ENCODE peak calls at places on chromosomes 4 and X, in six cellular contexts. One of them, this sample, is unnamed.

GRCh38 chr4:165464338-165464737 is 85.5 kb downstream of the CPE start:
- DNase-seq in breast epithelium: no peak
- DNase-seq in transverse colon: no peak
- DNase-seq in SK-N-SH: no peak
- DNase-seq in GM12878: no peak
- DNase-seq in H1: no peak
- DNase-seq in this sample: no peak

GRCh38 chr4:48366611-48367010 is 25.3 kb downstream of the SLAIN2 start:
- DNase-seq in transverse colon: no peak
- DNase-seq in SK-N-SH: no peak
- DNase-seq in GM12878: no peak
- DNase-seq in breast epithelium: no peak
- DNase-seq in H1: no peak
- DNase-seq in this sample: no peak

GRCh38 chrX:145729635-145730034 is 88.0 kb upstream of the SLITRK2 start:
- DNase-seq in GM12878: no peak
- DNase-seq in SK-N-SH: no peak
- DNase-seq in H1: no peak
- DNase-seq in breast epithelium: no peak
- DNase-seq in transverse colon: no peak
- DNase-seq in this sample: no peak

GRCh38 chr4:12873351-12873750 is 610.8 kb downstream of the RAB28 start:
- DNase-seq in transverse colon: no peak
- DNase-seq in H1: no peak
- DNase-seq in breast epithelium: no peak
- DNase-seq in GM12878: no peak
- DNase-seq in SK-N-SH: no peak
- DNase-seq in this sample: no peak

GRCh38 chr4:184801781-184802180 is 24.0 kb downstream of the ACSL1 start:
- DNase-seq in SK-N-SH: no peak
- DNase-seq in GM12878: no peak
- DNase-seq in breast epithelium: no peak
- DNase-seq in H1: no peak
- DNase-seq in transverse colon: no peak
- DNase-seq in this sample: no peak

GRCh38 chrX:94633237-94633636 is 959.2 kb downstream of the FAM133A start:
- DNase-seq in SK-N-SH: no peak
- DNase-seq in H1: no peak
- DNase-seq in GM12878: no peak
- DNase-seq in transverse colon: no peak
- DNase-seq in breast epithelium: no peak
- DNase-seq in this sample: no peak

GRCh38 chr4:26015133-26015651 is 101.2 kb downstream of the SMIM20 start:
- DNase-seq in breast epithelium: no peak
- DNase-seq in transverse colon: no peak
- DNase-seq in GM12878: no peak
- DNase-seq in H1: no peak
- DNase-seq in SK-N-SH: no peak
- DNase-seq in this sample: no peak

GRCh38 chrX:39690541-39691415 is 407.0 kb downstream of the BCOR start:
- DNase-seq in transverse colon: peak
- DNase-seq in H1: no peak
- DNase-seq in SK-N-SH: no peak
- DNase-seq in GM12878: no peak
- DNase-seq in breast epithelium: no peak
- DNase-seq in this sample: no peak

GRCh38 chr4:55438314-55438713 is 42.6 kb downstream of the TMEM165 start:
- DNase-seq in H1: no peak
- DNase-seq in GM12878: no peak
- DNase-seq in breast epithelium: no peak
- DNase-seq in transverse colon: no peak
- DNase-seq in SK-N-SH: no peak
- DNase-seq in this sample: no peak
- TF ChIP-seq POLR2AphosphoS5 in H1: no peak
- TF ChIP-seq POLR2AphosphoS5 in GM12878: no peak
- TF ChIP-seq POLR2AphosphoS5 in breast epithelium: no peak
- TF ChIP-seq POLR2AphosphoS5 in transverse colon: peak
- TF ChIP-seq POLR2AphosphoS5 in SK-N-SH: no peak
- TF ChIP-seq POLR2AphosphoS5 in this sample: no peak

DNA sequence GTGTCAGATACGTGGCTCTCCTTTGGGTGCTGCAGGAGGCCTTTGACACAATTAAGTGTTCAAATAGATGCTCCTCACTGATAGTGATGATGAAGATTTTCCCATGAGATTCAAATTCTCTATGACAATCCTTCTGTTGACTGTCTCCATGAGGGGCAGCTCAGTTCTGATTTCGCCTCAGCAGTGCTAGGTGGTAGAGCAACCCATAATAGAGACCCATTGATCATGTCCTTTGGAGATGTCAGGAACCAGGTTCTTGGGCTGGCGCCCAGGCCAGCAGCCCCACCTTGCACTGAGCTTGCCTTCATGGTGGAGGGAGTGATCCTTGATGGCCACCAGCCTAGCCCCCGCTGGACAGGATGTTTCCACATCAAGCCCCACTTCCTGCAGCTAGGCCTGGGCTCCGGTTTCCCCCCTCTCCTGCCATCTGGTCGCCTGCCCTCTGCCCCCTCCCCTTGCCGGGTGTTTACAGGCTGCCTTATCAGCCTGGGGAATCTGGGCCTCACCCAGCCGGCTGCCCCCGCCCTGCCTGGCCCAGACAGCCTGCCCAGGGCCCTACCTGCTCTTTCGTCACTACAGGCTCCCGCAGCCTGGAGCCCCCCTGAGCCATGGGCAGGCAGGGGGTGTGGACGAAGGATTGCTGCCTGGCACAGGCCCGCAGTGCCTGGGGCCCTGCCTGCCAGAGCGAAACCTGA is 12.6 kb downstream of the ELF4 start:
- DNase-seq in transverse colon: peak
- DNase-seq in GM12878: no peak
- DNase-seq in breast epithelium: no peak
- DNase-seq in SK-N-SH: peak
- DNase-seq in H1: no peak
- DNase-seq in this sample: no peak
- TF ChIP-seq POLR2AphosphoS5 in transverse colon: peak
- TF ChIP-seq POLR2AphosphoS5 in GM12878: no peak
- TF ChIP-seq POLR2AphosphoS5 in breast epithelium: no peak
- TF ChIP-seq POLR2AphosphoS5 in SK-N-SH: no peak
- TF ChIP-seq POLR2AphosphoS5 in H1: no peak
- TF ChIP-seq POLR2AphosphoS5 in this sample: no peak

DNA sequence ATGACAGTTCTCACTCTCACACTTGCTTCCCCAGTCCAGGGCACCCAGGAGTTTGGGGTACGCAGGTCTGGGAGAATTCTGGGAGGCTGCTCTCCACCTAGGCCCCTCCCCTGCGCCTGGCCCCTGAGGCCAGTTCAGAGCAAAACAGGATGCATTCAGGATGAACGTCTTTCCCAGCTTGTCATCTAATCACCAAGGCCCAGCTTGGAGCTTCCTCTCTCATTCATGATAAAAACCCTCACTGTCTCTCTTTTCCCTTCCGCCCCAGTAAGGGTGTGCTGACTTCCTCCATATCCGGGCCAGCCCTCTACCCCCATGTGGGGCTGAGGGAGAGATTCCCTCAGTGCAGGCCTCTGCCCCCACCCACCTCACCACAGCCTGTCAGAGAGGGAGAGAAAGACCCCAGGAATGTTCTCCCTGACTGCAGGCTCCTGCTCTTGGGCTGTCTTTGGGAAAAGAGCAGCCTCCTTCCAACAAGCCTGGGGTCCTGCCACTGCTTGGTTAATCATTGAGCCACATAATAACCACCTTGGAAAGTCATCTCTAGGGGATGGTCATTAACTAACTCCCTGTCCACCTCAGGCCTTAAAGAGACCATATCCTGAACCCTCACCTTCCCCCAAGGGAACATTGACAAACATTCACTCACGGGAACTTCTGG is 50.1 kb downstream of the STARD8 start:
- DNase-seq in H1: no peak
- DNase-seq in SK-N-SH: no peak
- DNase-seq in GM12878: no peak
- DNase-seq in breast epithelium: no peak
- DNase-seq in transverse colon: no peak
- DNase-seq in this sample: no peak
- TF ChIP-seq POLR2AphosphoS5 in H1: no peak
- TF ChIP-seq POLR2AphosphoS5 in SK-N-SH: no peak
- TF ChIP-seq POLR2AphosphoS5 in GM12878: no peak
- TF ChIP-seq POLR2AphosphoS5 in breast epithelium: no peak
- TF ChIP-seq POLR2AphosphoS5 in transverse colon: no peak
- TF ChIP-seq POLR2AphosphoS5 in this sample: no peak

GRCh38 chr4:141130947-141131545 is 2.2 kb downstream of the RNF150 start:
- DNase-seq in GM12878: no peak
- DNase-seq in H1: no peak
- DNase-seq in transverse colon: no peak
- DNase-seq in SK-N-SH: peak
- DNase-seq in breast epithelium: no peak
- DNase-seq in this sample: no peak

GRCh38 chr4:141134051-141134450 is 782 bp upstream of the RNF150 start:
- DNase-seq in transverse colon: no peak
- DNase-seq in SK-N-SH: peak
- DNase-seq in breast epithelium: no peak
- DNase-seq in GM12878: no peak
- DNase-seq in H1: no peak
- DNase-seq in this sample: no peak

GRCh38 chr4:141132689-141133145 is 552 bp downstream of the RNF150 start:
- DNase-seq in H1: no peak
- DNase-seq in transverse colon: peak
- DNase-seq in breast epithelium: no peak
- DNase-seq in GM12878: no peak
- DNase-seq in SK-N-SH: peak
- DNase-seq in this sample: peak

GRCh38 chr4:141133146-141134006 is at the start of gene RNF150:
- DNase-seq in SK-N-SH: peak
- DNase-seq in breast epithelium: peak
- DNase-seq in H1: peak
- DNase-seq in GM12878: peak
- DNase-seq in transverse colon: peak
- DNase-seq in this sample: peak

DNA sequence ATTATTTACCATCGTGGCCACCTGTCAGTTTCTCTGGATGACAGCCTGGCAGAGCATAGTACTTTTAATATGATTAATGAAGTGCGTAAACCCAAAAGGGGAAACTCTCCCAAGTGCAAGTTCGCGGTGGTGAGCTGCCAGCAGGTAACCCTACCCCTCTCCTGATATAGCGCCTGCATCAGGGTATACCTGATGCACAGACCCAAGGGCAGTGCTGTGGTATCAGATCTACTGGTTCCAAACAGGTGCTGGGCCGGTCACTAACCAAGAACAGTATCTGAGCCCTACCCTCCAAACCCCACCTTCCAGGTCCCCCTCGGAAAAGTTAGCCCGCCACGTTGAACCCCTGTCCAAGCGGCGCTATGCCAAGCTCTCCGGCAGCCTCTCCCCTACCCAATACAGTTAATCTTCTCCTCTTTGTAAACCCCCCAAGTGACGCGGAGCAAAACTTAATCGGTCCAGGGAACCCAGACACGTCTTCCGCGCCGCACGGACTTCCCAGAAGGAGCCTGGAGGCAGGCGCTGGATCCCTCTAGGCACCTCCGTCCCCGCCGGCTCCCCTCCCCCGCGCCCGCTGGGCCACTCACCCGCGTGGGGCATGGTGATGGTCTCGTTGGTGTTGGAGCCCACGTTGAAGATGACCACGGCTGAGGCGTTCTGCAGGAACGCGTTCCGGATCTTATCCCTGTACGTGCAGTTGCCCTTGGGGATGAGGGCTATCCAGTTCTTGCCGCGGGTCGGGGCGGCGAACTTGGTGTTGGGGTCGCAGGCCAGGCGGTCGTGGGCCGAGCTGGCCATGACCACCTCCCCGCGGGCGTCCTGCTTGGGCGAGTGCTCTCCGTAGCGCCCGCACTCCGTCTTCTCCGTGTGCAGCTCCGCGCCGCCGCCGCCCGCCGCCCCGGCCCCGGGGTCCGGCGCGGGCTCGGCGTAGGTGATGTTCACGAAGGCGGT is 1.3 kb downstream of the RNF150 start:
- DNase-seq in GM12878: no peak
- DNase-seq in H1: peak
- DNase-seq in transverse colon: peak
- DNase-seq in breast epithelium: peak
- DNase-seq in SK-N-SH: no peak
- DNase-seq in this sample: no peak
- TF ChIP-seq POLR2AphosphoS5 in GM12878: no peak
- TF ChIP-seq POLR2AphosphoS5 in H1: no peak
- TF ChIP-seq POLR2AphosphoS5 in transverse colon: no peak
- TF ChIP-seq POLR2AphosphoS5 in breast epithelium: no peak
- TF ChIP-seq POLR2AphosphoS5 in SK-N-SH: no peak
- TF ChIP-seq POLR2AphosphoS5 in this sample: no peak

GRCh38 chr4:168842186-168842585 is 167.9 kb downstream of the CBR4 start:
- DNase-seq in GM12878: no peak
- DNase-seq in H1: no peak
- DNase-seq in breast epithelium: no peak
- DNase-seq in SK-N-SH: no peak
- DNase-seq in transverse colon: no peak
- DNase-seq in this sample: no peak

GRCh38 chr4:168845897-168846296 is 164.2 kb downstream of the CBR4 start:
- DNase-seq in transverse colon: no peak
- DNase-seq in H1: no peak
- DNase-seq in SK-N-SH: no peak
- DNase-seq in GM12878: no peak
- DNase-seq in breast epithelium: no peak
- DNase-seq in this sample: no peak

GRCh38 chr4:168844261-168845039 is 165.6 kb downstream of the CBR4 start:
- DNase-seq in breast epithelium: no peak
- DNase-seq in H1: no peak
- DNase-seq in SK-N-SH: no peak
- DNase-seq in GM12878: no peak
- DNase-seq in transverse colon: no peak
- DNase-seq in this sample: no peak

GRCh38 chr4:168841682-168842019 is 168.4 kb downstream of the CBR4 start:
- DNase-seq in SK-N-SH: no peak
- DNase-seq in breast epithelium: no peak
- DNase-seq in GM12878: no peak
- DNase-seq in transverse colon: no peak
- DNase-seq in H1: no peak
- DNase-seq in this sample: no peak

GRCh38 chr4:168843635-168844034 is 166.4 kb downstream of the CBR4 start:
- DNase-seq in breast epithelium: no peak
- DNase-seq in H1: no peak
- DNase-seq in transverse colon: no peak
- DNase-seq in SK-N-SH: no peak
- DNase-seq in GM12878: no peak
- DNase-seq in this sample: no peak
- TF ChIP-seq POLR2AphosphoS5 in breast epithelium: no peak
- TF ChIP-seq POLR2AphosphoS5 in H1: no peak
- TF ChIP-seq POLR2AphosphoS5 in transverse colon: no peak
- TF ChIP-seq POLR2AphosphoS5 in SK-N-SH: no peak
- TF ChIP-seq POLR2AphosphoS5 in GM12878: no peak
- TF ChIP-seq POLR2AphosphoS5 in this sample: no peak

GRCh38 chr4:83197555-83198235 is 83.2 kb upstream of the PLAC8 start:
- DNase-seq in SK-N-SH: no peak
- DNase-seq in H1: no peak
- DNase-seq in GM12878: no peak
- DNase-seq in transverse colon: peak
- DNase-seq in breast epithelium: no peak
- DNase-seq in this sample: no peak
- TF ChIP-seq POLR2AphosphoS5 in SK-N-SH: no peak
- TF ChIP-seq POLR2AphosphoS5 in H1: no peak
- TF ChIP-seq POLR2AphosphoS5 in GM12878: no peak
- TF ChIP-seq POLR2AphosphoS5 in transverse colon: peak
- TF ChIP-seq POLR2AphosphoS5 in breast epithelium: no peak
- TF ChIP-seq POLR2AphosphoS5 in this sample: no peak